ENCODE peak calls at places on chromosomes 13 and 19, in four cellular contexts. I is activated T-helper 1 cell treated with anti-CD3 and anti-CD28 coated beads, Interleukin-12 subunit alpha, Interleukin-12 subunit beta, Interleukin-2, Interleukin-4 antibody, amounts not matched to agents 30 ng/mL and 10 ng/mL and 1 ng/mL, durations not matched to agents 14 hours and 24 hours and 36 hours; H is T-cell; L is NCI-H1092 treated with DMSO at 0.1 percent for 48 hours. O is an unnamed sample.

GRCh38 chr19:19342086-19343015 is 21.7 kb downstream of the MAU2 start:
- DNase-seq in I (no peak), H (no peak), L (peak), O (no peak)

GRCh38 chr13:20803180-20803965 is 29.6 kb upstream of the EEF1AKMT1 start:
- DNase-seq in L (no peak), I (no peak), H (no peak), O (no peak)

GRCh38 chr19:30131246-30131645 is 189.2 kb downstream of the URI1 start:
- DNase-seq in H (no peak), I (no peak), L (no peak), O (no peak)

GRCh38 chr13:111074826-111075225 is 40.3 kb upstream of the ARHGEF7 start:
- DNase-seq in H (no peak), L (no peak), I (no peak), O (no peak)

GRCh38 chr13:100458673-100459072 is 129.9 kb downstream of the GGACT start:
- DNase-seq in I (no peak), H (no peak), L (no peak), O (no peak)

GRCh38 chr19:21587117-21587461 is 81.7 kb downstream of the ZNF429 start:
- DNase-seq in L (no peak), I (no peak), H (no peak), O (no peak)

GRCh38 chr19:4844348-4845179 is 13.1 kb upstream of the TICAM1 start:
- DNase-seq in I (no peak), H (no peak), L (no peak), O (no peak)

GRCh38 chr19:38228005-38228377 is 4.0 kb upstream of the DPF1 start:
- DNase-seq in L (no peak), H (no peak), I (no peak), O (no peak)

GRCh38 chr13:112153846-112154245 is 86.9 kb downstream of the SOX1 start:
- DNase-seq in L (no peak), I (no peak), H (no peak), O (no peak)

GRCh38 chr13:42740753-42741152 is 40.6 kb upstream of the FAM216B start:
- DNase-seq in L (no peak), H (no peak), I (no peak), O (no peak)

GRCh38 chr19:11279505-11280236 is 16.3 kb upstream of the TSPAN16 start:
- DNase-seq in H (peak), I (peak), L (no peak), O (no peak)

GRCh38 chr19:22286151-22286810 is at the start of gene ZNF729:
- DNase-seq in H (no peak), I (no peak), L (no peak), O (no peak)

GRCh38 chr13:20828540-20829364 is 55.0 kb upstream of the EEF1AKMT1 start:
- DNase-seq in L (peak), H (peak), I (peak), O (no peak)